ENCODE peak calls at places on chromosomes 11 and 22, in five cellular contexts. Q is OCI-LY7, S is sigmoid colon, G is lung, W is heart right ventricle. A is an unnamed sample.

GRCh38 chr11:12167098-12167999 is 57.0 kb downstream of the MICAL2 start:
- DNase-seq in S (no peak), Q (no peak), G (peak; percentile 72), W (no peak), A (no peak)

GRCh38 chr11:65918211-65919150 is at the start of gene C11orf68:
- DNase-seq in W (no peak), Q (no peak), G (peak; percentile 56), S (peak; percentile 80), A (no peak)

GRCh38 chr11:30573951-30574350 is 12.2 kb downstream of the MPPED2 start:
- DNase-seq in Q (no peak), G (no peak), W (no peak), S (no peak), A (no peak)

GRCh38 chr22:24088796-24089195 is 77.7 kb downstream of the CABIN1 start:
- DNase-seq in W (no peak), G (no peak), S (peak; percentile 4), Q (no peak), A (no peak)

GRCh38 chr11:60130496-60130895 is 42.0 kb downstream of the MS4A2 start:
- DNase-seq in W (no peak), G (no peak), S (no peak), Q (peak; percentile 61), A (no peak)

GRCh38 chr11:71131861-71132260 is 120.5 kb downstream of the SHANK2 start:
- DNase-seq in S (no peak), W (no peak), Q (no peak), G (no peak), A (no peak)

GRCh38 chr11:23574149-23574548 is 713.9 kb upstream of the CCDC179 start:
- DNase-seq in G (no peak), S (no peak), Q (no peak), W (no peak), A (no peak)

GRCh38 chr11:73931039-73931645 is 19.7 kb upstream of the DNAJB13 start:
- DNase-seq in Q (peak; percentile 74), G (no peak), W (no peak), S (no peak), A (no peak)

GRCh38 chr11:113174862-113175261 is 139.5 kb upstream of the TTC12 start:
- DNase-seq in Q (no peak), G (no peak), W (no peak), S (no peak), A (no peak)

GRCh38 chr11:103959279-103959930 is 77.0 kb upstream of the DDI1 start:
- DNase-seq in Q (peak; percentile 38), S (no peak), G (no peak), W (no peak), A (no peak)

GRCh38 chr11:1640076-1640946 is 10.7 kb downstream of the KRTAP5-5 start:
- DNase-seq in Q (peak; percentile 32), S (peak; percentile 63), G (no peak), W (no peak), A (no peak)

GRCh38 chr22:26479043-26479791 is 4.4 kb downstream of the HPS4 start:
- DNase-seq in S (no peak), G (no peak), Q (peak; percentile 83), W (no peak), A (no peak)
- TF ChIP-seq CTCF in S (no peak), G (no peak), Q (peak; percentile 63), W (no peak), A (no peak)

GRCh38 chr22:37283393-37283937 is 1.2 kb downstream of the CYTH4 start:
- DNase-seq in S (no peak), G (no peak), Q (peak; percentile 56), W (no peak), A (no peak)
- H3K27ac ChIP-seq in S (peak overlapping the region; percentile 31), G (no peak overlapping the region), Q (peak overlapping the region; percentile 89), W (peak overlapping the region; percentile 23), A (peak overlapping the region; percentile 20)

GRCh38 chr11:85679581-85679980 is 6.4 kb downstream of the CCDC89 start:
- DNase-seq in G (no peak), W (no peak), S (no peak), Q (no peak), A (no peak)

GRCh38 chr11:85680897-85681296 is 5.1 kb downstream of the CCDC89 start:
- DNase-seq in S (no peak), W (no peak), G (no peak), Q (no peak), A (no peak)

GRCh38 chr11:85685820-85686459 is at the start of gene CCDC89:
- DNase-seq in Q (no peak), G (peak; percentile 52), S (peak; percentile 92), W (peak; percentile 78), A (no peak)

GRCh38 chr11:85682330-85683305 is 3.4 kb downstream of the CCDC89 start:
- DNase-seq in W (peak; percentile 84), G (peak; percentile 43), S (peak; percentile 84), Q (no peak), A (no peak)

DNA sequence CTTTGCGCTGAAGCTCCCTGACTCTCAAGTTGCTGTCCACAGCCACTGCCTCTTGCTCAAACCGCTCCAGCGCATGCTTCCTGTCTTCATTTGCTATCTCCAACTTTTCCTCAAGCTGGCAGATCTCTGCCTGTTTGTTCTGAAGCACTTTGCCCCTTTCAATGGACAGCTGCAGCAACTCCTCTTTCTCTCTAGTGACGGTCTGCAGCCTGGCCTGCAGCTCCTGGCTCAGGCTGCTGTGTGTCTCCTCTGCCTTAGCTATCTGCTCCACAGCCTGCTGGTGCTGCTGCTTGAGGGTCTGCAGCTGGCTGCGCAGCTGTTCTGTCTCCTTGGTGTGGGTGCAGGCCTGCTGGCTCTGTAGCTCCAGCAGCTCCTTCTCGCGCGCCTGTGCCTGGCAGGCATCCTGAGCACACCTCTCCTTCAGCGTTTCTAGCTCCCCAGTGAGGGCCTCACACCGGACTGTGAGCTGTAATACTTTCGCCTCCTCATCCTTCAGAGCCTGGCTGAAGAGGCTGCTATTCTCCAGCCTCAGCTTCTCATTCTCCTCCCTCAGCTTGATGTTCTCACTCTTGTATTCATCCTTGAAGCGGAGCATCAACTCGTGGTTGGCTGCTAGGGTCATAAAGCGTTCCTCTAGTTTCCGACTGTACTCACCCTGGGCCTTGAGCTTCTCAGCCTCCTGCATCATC is 720 bp downstream of the CCDC89 start:
- DNase-seq in S (peak; percentile 70), G (no peak), Q (no peak), W (no peak), A (no peak)
- TF ChIP-seq CTCF in S (no peak), G (no peak), Q (no peak), W (no peak), A (no peak)

DNA sequence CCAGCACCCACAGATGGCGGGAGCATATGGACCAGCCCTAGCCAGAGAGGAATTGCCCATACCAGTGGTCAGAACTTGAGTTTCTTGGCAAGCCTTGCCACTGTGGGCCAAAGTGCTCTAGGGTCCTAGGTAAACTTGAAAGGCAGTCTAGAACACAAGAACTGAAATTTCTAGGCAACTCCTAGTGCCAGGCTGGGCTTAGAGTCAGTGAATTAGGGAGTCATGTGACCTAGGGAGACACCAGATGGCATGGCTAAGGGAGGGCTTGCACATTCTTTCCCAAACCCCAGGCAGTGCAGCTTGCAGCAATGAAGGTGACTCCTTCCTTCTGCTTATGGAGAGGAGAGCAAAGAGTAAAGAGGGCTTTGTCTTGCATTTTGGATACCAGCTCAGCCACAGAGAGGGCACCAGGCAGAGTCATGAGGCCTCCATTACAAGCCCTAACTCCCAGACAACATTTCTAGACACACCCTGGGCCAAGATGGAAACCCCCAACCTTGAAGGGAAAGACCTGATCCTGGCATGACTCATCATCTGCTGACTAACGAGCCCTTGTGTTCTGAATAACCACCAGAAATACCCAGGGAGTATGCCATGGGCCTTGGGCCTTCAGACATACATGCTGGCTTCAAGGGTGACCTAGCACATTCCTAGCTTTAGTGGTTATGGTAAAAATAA is 19.2 kb upstream of the OR56A3 start:
- DNase-seq in S (no peak), W (no peak), Q (no peak), G (no peak), A (no peak)
- H3K27ac ChIP-seq in S (no peak overlapping the region), W (no peak overlapping the region), Q (no peak overlapping the region), G (no peak overlapping the region), A (no peak overlapping the region)

GRCh38 chr11:5291207-5291838 is 10.4 kb downstream of the OR51B4 start:
- DNase-seq in Q (peak; percentile 18), G (no peak), W (no peak), S (no peak), A (no peak)
- TF ChIP-seq CTCF in Q (peak; percentile 70), G (no peak), W (no peak), S (no peak), A (no peak)

GRCh38 chr11:80495116-80495515 is 1054.3 kb upstream of the TENM4 start:
- DNase-seq in S (no peak), G (no peak), W (no peak), Q (no peak), A (no peak)
- H3K27ac ChIP-seq in S (no peak overlapping the region), G (no peak overlapping the region), W (no peak overlapping the region), Q (no peak overlapping the region), A (no peak overlapping the region)